ENCODE peak calls at places on chromosomes 4 and X, in ten cellular contexts. X is suprapubic skin, C is HCT116, D is transverse colon, T is stomach, Q is testis, W is IMR-90, M is tibial nerve, H is spleen, U is body of pancreas. A is an unnamed sample. For H3K36me3, the result is how much of the 10 kb centered on the place peaks cover.

GRCh38 chr4:159341486-159341885 is 238.6 kb downstream of the RAPGEF2 start:
- DNase-seq in M (no peak), U (no peak), H (no peak), W (peak), C (no peak), Q (no peak), X (no peak), D (no peak), T (no peak), A (no peak)

GRCh38 chr4:39641451-39641850 is 2.8 kb upstream of the SMIM14 start:
- DNase-seq in M (no peak), D (no peak), T (no peak), C (no peak), X (no peak), Q (no peak), H (no peak), U (no peak), W (no peak), A (no peak)

GRCh38 chr4:183352546-183352945 is 30.3 kb upstream of the CLDN24 start:
- DNase-seq in Q (no peak), C (no peak), T (peak), W (no peak), H (no peak), X (no peak), U (no peak), M (no peak), D (no peak), A (no peak)

GRCh38 chr4:42397635-42398447 is 553 bp downstream of the SHISA3 start:
- DNase-seq in X (no peak), T (no peak), D (no peak), C (no peak), W (peak), H (peak), U (peak), M (no peak), Q (no peak), A (no peak)

GRCh38 chr4:99947190-99947578 is 766 bp upstream of the DNAJB14 start:
- DNase-seq in X (no peak), U (peak), C (no peak), W (no peak), M (peak), H (no peak), T (no peak), D (no peak), Q (no peak), A (no peak)

GRCh38 chr4:74671074-74671698 is 123.1 kb downstream of the BTC start:
- DNase-seq in Q (peak), H (no peak), D (peak), M (no peak), W (peak), C (peak), X (no peak), U (peak), T (peak), A (no peak)

GRCh38 chr4:153022233-153022632 is 86.1 kb downstream of the FHDC1 start:
- DNase-seq in M (no peak), D (peak), X (no peak), W (no peak), H (no peak), C (no peak), U (peak), T (peak), Q (no peak), A (no peak)

GRCh38 chrX:47623540-47624027 is 3.9 kb upstream of the SYN1 start:
- DNase-seq in C (no peak), M (no peak), W (peak), U (peak), H (peak), Q (peak), T (no peak), D (peak), X (peak), A (no peak)

GRCh38 chrX:108199691-108200090 is 108.1 kb downstream of the ATG4A start:
- DNase-seq in M (peak), X (no peak), T (no peak), D (no peak), U (no peak), C (peak), H (no peak), Q (peak), W (peak), A (no peak)

GRCh38 chr4:123849495-123849894 is 452.9 kb downstream of the SPRY1 start:
- DNase-seq in Q (no peak), T (no peak), C (no peak), D (no peak), X (no peak), U (no peak), W (no peak), H (no peak), M (no peak), A (no peak)

GRCh38 chr4:42234817-42235216 is 82.4 kb upstream of the BEND4 start:
- DNase-seq in C (no peak), Q (no peak), D (no peak), H (no peak), U (no peak), T (no peak), M (no peak), X (no peak), W (no peak), A (no peak)

GRCh38 chr4:13409324-13409723 is 74.8 kb downstream of the RAB28 start:
- DNase-seq in D (no peak), H (no peak), W (no peak), U (no peak), C (no peak), M (no peak), Q (no peak), T (no peak), X (no peak), A (no peak)

GRCh38 chr4:13399257-13399656 is 84.9 kb downstream of the RAB28 start:
- DNase-seq in D (no peak), W (peak), Q (no peak), M (no peak), T (no peak), U (no peak), X (no peak), H (no peak), C (no peak), A (no peak)

GRCh38 chr4:13403833-13404232 is 80.3 kb downstream of the RAB28 start:
- DNase-seq in H (no peak), Q (no peak), C (no peak), U (no peak), W (no peak), T (no peak), D (no peak), M (no peak), X (no peak), A (no peak)

DNA sequence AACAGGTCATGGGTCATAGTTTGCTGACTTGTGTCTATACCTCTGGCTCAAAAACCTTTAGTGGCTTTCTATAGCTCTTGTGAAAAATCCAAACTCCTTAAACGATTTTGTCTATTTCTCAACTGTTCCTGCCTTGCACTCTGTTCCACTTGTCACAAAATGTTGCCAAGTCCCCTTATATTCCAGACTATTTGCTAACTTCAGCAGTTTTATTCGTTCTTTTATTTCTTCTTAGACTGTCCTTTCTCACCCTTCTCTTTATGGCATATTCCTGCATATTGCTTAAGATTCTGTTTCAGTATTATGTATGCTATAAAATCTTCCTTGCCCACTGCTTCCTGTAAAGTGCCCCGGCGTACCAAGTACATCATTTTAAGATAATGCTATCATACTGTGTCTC is 80.8 kb downstream of the RAB28 start:
- DNase-seq in W (no peak), T (no peak), M (no peak), C (no peak), X (no peak), D (no peak), Q (no peak), H (no peak), U (no peak), A (no peak)
- TF ChIP-seq POLR2A in W (no peak), T (no peak), M (no peak), C (no peak), X (no peak), D (no peak), Q (no peak), H (no peak), U (no peak), A (no peak)

GRCh38 chr4:869776-870175 is 43.8 kb upstream of the CPLX1 start:
- DNase-seq in W (no peak), D (no peak), X (no peak), Q (no peak), T (no peak), U (no peak), C (no peak), M (no peak), H (no peak), A (no peak)

GRCh38 chr4:867526-868250 is 41.8 kb upstream of the CPLX1 start:
- DNase-seq in M (no peak), C (no peak), H (no peak), Q (no peak), T (no peak), U (no peak), X (no peak), W (no peak), D (no peak), A (no peak)

GRCh38 chr4:866068-866760 is 40.3 kb upstream of the CPLX1 start:
- DNase-seq in M (no peak), W (no peak), T (no peak), C (no peak), U (no peak), Q (no peak), X (no peak), D (no peak), H (no peak), A (no peak)

GRCh38 chr4:866761-867390 is 40.9 kb upstream of the CPLX1 start:
- DNase-seq in H (no peak), C (no peak), T (no peak), U (no peak), X (no peak), D (no peak), W (no peak), M (no peak), Q (no peak), A (no peak)

GRCh38 chr4:868421-868820 is 42.5 kb upstream of the CPLX1 start:
- DNase-seq in M (no peak), Q (no peak), H (no peak), U (no peak), D (no peak), W (no peak), T (no peak), X (no peak), C (no peak), A (no peak)
- H3K36me3 ChIP-seq in M (under half), Q (under half), H (half or more), U (under half), D (under half), W (half or more), T (half or more), X (half or more), C (under half), A (under half)

GRCh38 chr4:7003176-7003878 is 39.8 kb upstream of the TADA2B start:
- DNase-seq in U (no peak), M (no peak), Q (no peak), C (no peak), H (no peak), X (no peak), T (no peak), D (no peak), W (no peak), A (no peak)
- TF ChIP-seq CTCF in U (no peak), M (no peak), Q (no peak), C (no peak), H (no peak), X (no peak), T (no peak), D (no peak), W (no peak), A (no peak)

GRCh38 chr4:82372874-82373815 is 646 bp downstream of the HNRNPD start:
- DNase-seq in W (peak), X (peak), U (peak), T (peak), H (peak), C (peak), M (peak), Q (peak), D (peak), A (peak)
- TF ChIP-seq POLR2A in W (peak), X (no peak), U (no peak), T (no peak), H (no peak), C (peak), M (no peak), Q (no peak), D (no peak), A (no peak)

DNA sequence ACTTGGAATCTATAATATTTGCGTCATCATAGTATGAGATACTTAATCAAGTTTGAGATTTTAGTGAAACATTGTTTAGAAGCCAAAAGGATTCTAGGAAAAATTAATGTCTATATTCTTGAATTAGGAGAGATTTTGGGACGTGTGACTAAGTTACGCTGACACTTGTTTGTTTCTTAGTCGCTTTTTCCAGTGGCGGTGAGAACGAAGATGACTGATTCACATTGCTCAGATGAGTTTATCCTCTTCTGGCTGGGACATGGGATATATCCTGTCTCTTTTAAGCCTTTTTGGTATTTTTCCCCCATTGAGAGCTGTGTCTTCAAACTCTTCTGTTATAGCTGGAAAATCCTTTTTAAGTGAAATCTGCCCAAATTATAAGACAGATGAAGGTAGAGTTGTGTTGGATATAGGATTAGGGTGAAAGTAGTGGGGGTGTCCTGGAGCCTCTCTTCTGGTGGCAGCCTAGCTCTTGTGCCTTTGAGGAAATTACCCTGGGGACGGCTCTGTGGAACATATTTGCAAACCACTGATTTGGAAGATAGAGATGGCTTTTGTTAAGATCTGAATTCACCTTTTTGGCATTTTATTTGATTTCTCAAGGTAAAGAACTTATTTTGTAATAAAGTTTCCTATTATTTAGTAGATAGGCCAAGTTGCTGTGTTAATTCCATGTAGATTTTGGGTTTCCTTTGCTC is 49.7 kb downstream of the HTT start:
- DNase-seq in W (no peak), U (no peak), T (no peak), M (no peak), X (no peak), Q (no peak), C (no peak), D (no peak), H (no peak), A (no peak)
- H3K36me3 ChIP-seq in W (under half), U (under half), T (under half), M (under half), X (half or more), Q (under half), C (under half), D (under half), H (half or more), A (under half)